ENCODE peak calls at places on chromosomes 3 and 15, in nine cellular contexts. X is IMR-90, G is A549, C is ovary, V is uterus, D is tibial nerve, T is sigmoid colon, S is heart left ventricle, L is body of pancreas. N is an unnamed sample.

GRCh38 chr3:189827108-189827507 is 195.9 kb downstream of the TP63 start:
- DNase-seq in G (no peak), T (no peak), D (no peak), V (no peak), C (no peak), L (no peak), S (no peak), X (no peak), N (no peak)

GRCh38 chr3:17227472-17227871 is 342.7 kb downstream of the PLCL2 start:
- DNase-seq in T (no peak), L (no peak), C (no peak), S (no peak), V (no peak), X (no peak), D (no peak), G (no peak), N (no peak)

GRCh38 chr15:77591960-77592613 is 40.6 kb downstream of the LINGO1 start:
- DNase-seq in T (no peak), L (no peak), G (no peak), C (no peak), V (no peak), D (no peak), X (no peak), S (no peak), N (no peak)

GRCh38 chr3:169034401-169034800 is 629.1 kb downstream of the MECOM start:
- DNase-seq in T (no peak), S (no peak), C (no peak), G (no peak), V (no peak), L (no peak), X (peak), D (no peak), N (no peak)

GRCh38 chr15:97168704-97169475 is 791.6 kb upstream of the ARRDC4 start:
- DNase-seq in X (no peak), D (no peak), V (no peak), L (no peak), S (no peak), C (no peak), T (no peak), G (no peak), N (no peak)

GRCh38 chr3:46852329-46852720 is 10.9 kb downstream of the MYL3 start:
- DNase-seq in T (no peak), S (peak), V (peak), D (no peak), L (no peak), C (no peak), X (no peak), G (no peak), N (no peak)

GRCh38 chr3:119588112-119588511 is 8.8 kb downstream of the ADPRH start:
- DNase-seq in V (no peak), T (peak), L (peak), X (no peak), S (peak), C (no peak), D (peak), G (no peak), N (peak)

GRCh38 chr15:67826717-67827560 is 1.6 kb downstream of the SKOR1 start:
- DNase-seq in T (no peak), S (no peak), C (no peak), X (no peak), D (no peak), V (no peak), G (no peak), L (peak), N (no peak)

GRCh38 chr15:62975515-62975914 is 67.0 kb upstream of the TPM1 start:
- DNase-seq in G (peak), C (no peak), L (no peak), D (no peak), X (no peak), T (no peak), V (no peak), S (no peak), N (no peak)

GRCh38 chr3:49906004-49906860 is 2.6 kb upstream of the MST1R start:
- DNase-seq in C (peak), T (no peak), L (peak), S (peak), V (no peak), D (peak), X (peak), G (peak), N (peak)
- TF ChIP-seq CTCF in C (peak), T (peak), L (peak), S (peak), V (peak), D (peak), X (peak), G (peak), N (peak)

GRCh38 chr15:94230886-94231727 is at the start of gene MCTP2:
- DNase-seq in V (peak), G (no peak), C (peak), D (peak), S (peak), X (peak), L (peak), T (peak), N (peak)
- TF ChIP-seq POLR2A in V (peak), G (no peak), C (no peak), D (peak), S (no peak), X (peak), L (peak), T (peak), N (no peak)

GRCh38 chr3:52004158-52004787 is 8.6 kb upstream of the RPL29 start:
- DNase-seq in X (peak), S (peak), T (no peak), C (no peak), G (no peak), D (no peak), L (no peak), V (no peak), N (peak)
- TF ChIP-seq CTCF in X (peak), S (peak), T (peak), C (no peak), G (peak), D (peak), L (no peak), V (peak), N (peak)

GRCh38 chr15:92820233-92821021 is 79.7 kb upstream of the CHD2 start:
- DNase-seq in T (peak), C (peak), L (peak), X (peak), D (peak), G (peak), S (peak), V (peak), N (peak)
- TF ChIP-seq POLR2A in T (peak), C (peak), L (peak), X (peak), D (peak), G (peak), S (no peak), V (peak), N (peak)

GRCh38 chr3:192772495-192772894 is 45.2 kb upstream of the FGF12 start:
- DNase-seq in T (no peak), C (no peak), L (no peak), S (peak), V (no peak), D (no peak), X (peak), G (no peak), N (peak)
- TF ChIP-seq CTCF in T (no peak), C (no peak), L (no peak), S (peak), V (no peak), D (no peak), X (peak), G (peak), N (peak)

DNA sequence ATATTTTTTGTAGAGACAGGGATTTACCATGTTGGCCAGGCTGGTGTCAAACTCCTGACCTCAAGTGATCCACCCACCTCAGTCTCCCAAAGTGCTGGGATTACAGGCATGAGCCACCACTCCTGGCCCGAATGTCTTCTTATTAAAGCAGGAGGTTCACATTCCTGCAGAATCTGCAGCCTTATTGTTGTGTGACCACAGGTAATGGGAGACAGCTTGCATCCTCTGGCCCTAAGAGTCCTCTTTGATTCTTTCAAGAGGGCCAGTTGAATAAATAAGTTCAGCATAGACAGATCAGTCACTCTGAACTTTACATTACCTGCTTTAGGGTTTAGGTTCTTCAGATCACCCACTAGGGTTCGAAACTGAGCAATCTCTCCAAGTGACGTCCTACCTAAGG is 172.9 kb upstream of the TOPAZ1 start:
- DNase-seq in L (no peak), T (no peak), D (no peak), C (no peak), X (no peak), V (no peak), S (no peak), G (no peak), N (no peak)
- TF ChIP-seq POLR2A in L (no peak), T (no peak), D (no peak), C (no peak), X (no peak), V (no peak), S (no peak), G (no peak), N (no peak)

GRCh38 chr3:52547143-52547542 is 10.7 kb downstream of the UQCC5 start:
- DNase-seq in T (no peak), G (no peak), V (no peak), C (no peak), D (no peak), L (no peak), X (no peak), S (no peak), N (no peak)

GRCh38 chr3:52541050-52541449 is 4.6 kb downstream of the UQCC5 start:
- DNase-seq in C (no peak), X (no peak), T (no peak), V (no peak), G (no peak), L (no peak), S (no peak), D (no peak), N (no peak)

GRCh38 chr3:52544937-52545336 is 8.5 kb downstream of the UQCC5 start:
- DNase-seq in T (no peak), S (no peak), V (no peak), G (no peak), X (no peak), C (no peak), L (no peak), D (no peak), N (no peak)

GRCh38 chr3:52551118-52551517 is 14.7 kb downstream of the UQCC5 start:
- DNase-seq in C (no peak), G (no peak), S (no peak), D (no peak), L (no peak), V (no peak), T (no peak), X (no peak), N (no peak)

GRCh38 chr3:52546111-52546901 is 9.9 kb downstream of the UQCC5 start:
- DNase-seq in S (no peak), G (no peak), T (no peak), V (no peak), D (no peak), L (no peak), X (peak), C (no peak), N (no peak)
- TF ChIP-seq CTCF in S (no peak), G (no peak), T (no peak), V (no peak), D (no peak), L (no peak), X (no peak), C (no peak), N (no peak)

DNA sequence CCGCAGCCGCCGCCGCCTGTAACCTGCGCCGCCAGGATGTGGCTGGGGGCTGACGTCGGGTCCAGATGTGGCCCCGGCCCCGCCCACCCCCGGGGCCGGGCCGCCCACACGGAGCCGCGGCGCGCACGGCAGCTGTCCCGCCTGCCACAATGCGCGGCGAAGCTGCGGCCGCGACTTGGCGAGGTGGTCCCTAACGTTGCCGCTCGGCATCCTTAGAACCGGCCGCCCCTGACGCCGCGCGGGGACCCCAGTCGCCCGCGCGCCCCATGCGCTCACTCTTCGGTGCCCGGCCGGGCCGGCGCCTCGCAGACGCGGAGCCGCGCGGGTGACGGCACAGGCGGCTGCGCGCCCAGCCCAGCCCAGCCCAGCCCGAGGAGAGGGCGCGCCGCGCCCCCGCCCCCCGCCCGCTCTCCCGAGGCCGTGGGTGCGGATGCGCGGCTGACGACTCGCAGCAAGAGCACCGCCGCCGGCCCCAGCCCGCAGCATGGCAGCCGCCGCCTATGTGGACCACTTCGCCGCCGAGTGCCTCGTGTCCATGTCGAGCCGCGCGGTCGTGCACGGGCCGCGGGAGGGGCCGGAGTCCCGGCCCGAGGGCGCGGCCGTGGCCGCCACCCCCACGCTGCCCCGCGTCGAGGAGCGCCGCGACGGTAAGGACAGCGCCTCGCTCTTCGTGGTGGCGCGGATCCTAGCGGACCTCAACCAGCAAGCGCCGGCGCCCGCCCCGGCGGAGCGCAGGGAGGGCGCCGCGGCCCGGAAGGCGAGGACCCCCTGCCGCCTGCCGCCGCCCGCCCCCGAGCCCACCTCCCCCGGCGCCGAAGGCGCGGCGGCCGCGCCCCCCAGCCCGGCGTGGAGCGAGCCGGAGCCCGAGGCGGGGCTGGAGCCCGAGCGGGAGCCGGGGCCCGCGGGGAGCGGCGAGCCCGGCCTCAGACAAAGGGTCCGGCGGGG is at the start of gene KLF13:
- DNase-seq in T (peak), C (peak), S (peak), G (peak), L (peak), V (no peak), X (peak), D (no peak), N (no peak)
- TF ChIP-seq POLR2A in T (no peak), C (peak), S (peak), G (peak), L (no peak), V (peak), X (peak), D (peak), N (peak)

DNA sequence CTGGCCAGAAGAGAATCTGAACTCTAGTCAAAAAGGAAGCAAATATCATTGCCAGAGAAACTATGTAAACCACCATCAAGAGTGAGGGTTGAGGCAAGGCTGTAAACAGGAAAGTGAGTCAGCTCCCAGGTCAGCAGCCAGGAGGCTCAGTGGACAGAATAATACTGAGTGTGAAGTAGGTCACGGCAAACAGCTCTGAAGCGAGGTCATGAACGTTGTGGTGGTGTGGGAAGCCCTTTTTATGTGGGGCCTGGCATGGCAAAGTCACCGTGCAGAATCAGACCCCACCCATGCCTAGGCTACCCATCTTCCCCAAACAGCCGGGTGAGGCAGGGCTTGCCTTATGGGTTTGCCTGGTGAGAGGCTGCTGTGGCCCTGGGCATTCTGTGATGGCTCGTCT is 43.9 kb downstream of the THBS1 start:
- DNase-seq in D (peak), L (peak), T (peak), C (peak), S (peak), V (peak), X (peak), G (no peak), N (peak)
- TF ChIP-seq CTCF in D (no peak), L (no peak), T (no peak), C (no peak), S (no peak), V (peak), X (no peak), G (no peak), N (peak)

GRCh38 chr3:196120291-196120951 is 38.5 kb upstream of the TFRC start:
- DNase-seq in S (peak), G (no peak), L (no peak), C (peak), X (no peak), D (peak), V (no peak), T (no peak), N (peak)
- TF ChIP-seq POLR2A in S (no peak), G (no peak), L (no peak), C (no peak), X (no peak), D (no peak), V (no peak), T (no peak), N (no peak)

N was measured in adrenal gland.